ENCODE peak calls at places on chromosomes 11 and 22, in five cellular contexts. J, K, V, W and F are unnamed samples.

GRCh38 chr22:48804811-48805301 is 1022.8 kb downstream of the BRD1 start:
- DNase-seq in W (no peak), V (no peak), K (no peak), J (no peak), F (no peak)

GRCh38 chr11:62602141-62603071 is 741 bp upstream of the MTA2 start:
- DNase-seq in K (peak), V (no peak), J (no peak), W (no peak), F (peak)

GRCh38 chr11:125342281-125342980 is 153.6 kb downstream of the FEZ1 start:
- DNase-seq in V (no peak), W (no peak), J (no peak), K (no peak), F (no peak)

GRCh38 chr22:34897126-34897525 is 168.8 kb upstream of the ISX start:
- DNase-seq in K (no peak), V (no peak), W (no peak), J (no peak), F (no peak)

GRCh38 chr11:44577231-44577834 is 11.9 kb downstream of the CD82 start:
- DNase-seq in K (no peak), V (no peak), J (no peak), W (no peak), F (no peak)

GRCh38 chr11:130188585-130189347 is 29.2 kb downstream of the ST14 start:
- DNase-seq in K (no peak), V (no peak), J (no peak), W (no peak), F (no peak)

GRCh38 chr11:67022341-67022933 is 497 bp upstream of the SYT12 start:
- DNase-seq in J (no peak), W (peak), V (no peak), K (peak), F (peak)

GRCh38 chr11:109859325-109859724 is 233.9 kb upstream of the ZC3H12C start:
- DNase-seq in V (peak), K (peak), J (no peak), W (peak), F (peak)

GRCh38 chr11:76291576-76292526 is 85.5 kb upstream of the WNT11 start:
- DNase-seq in K (no peak), V (peak), W (no peak), J (no peak), F (no peak)

GRCh38 chr11:92246637-92247036 is 22.0 kb downstream of the FAT3 start:
- DNase-seq in K (no peak), J (no peak), W (peak), V (no peak), F (no peak)

DNA sequence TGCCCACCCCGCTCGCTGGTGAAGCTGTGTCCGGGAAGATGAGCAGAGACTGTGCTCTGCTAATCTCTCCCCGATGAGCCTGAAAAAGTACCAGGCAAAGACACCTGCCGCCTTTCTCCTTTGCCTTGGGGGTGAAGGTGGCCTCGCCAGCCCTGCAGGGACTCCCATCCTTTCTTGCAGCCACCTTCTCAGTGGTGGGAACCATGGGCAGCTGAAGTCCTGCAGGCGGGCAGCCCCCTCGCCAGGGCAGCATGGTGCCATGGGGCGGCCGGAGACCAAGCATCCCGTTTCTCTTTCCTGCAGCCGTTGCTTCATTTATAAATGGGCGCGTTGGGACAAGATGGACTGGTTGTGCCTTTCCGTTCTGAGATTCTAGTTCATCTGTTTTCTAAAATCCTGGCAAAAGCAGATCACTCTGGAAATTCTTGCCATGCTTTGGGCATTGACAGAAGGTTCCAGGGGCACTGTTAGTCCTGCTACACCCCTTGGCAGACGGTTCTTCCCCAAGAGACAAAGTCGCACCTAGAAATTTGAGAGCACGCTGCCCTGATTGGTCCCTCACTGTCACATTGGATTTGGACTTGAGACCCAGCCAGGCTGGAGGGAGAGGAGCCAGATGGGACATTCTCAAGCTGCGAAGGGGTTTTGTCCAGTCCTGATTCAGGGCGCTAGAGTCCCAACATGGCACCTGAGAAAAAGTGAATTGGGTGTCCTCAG is 7.5 kb downstream of the CTTN start:
- DNase-seq in J (no peak), V (no peak), W (no peak), K (no peak), F (no peak)
- H3K4me3 ChIP-seq in J (no peak), V (no peak), W (no peak), K (no peak), F (no peak)

GRCh38 chr22:36453266-36453607 is 28.2 kb downstream of the TXN2 start:
- DNase-seq in K (no peak), J (no peak), V (no peak), W (no peak), F (no peak)

GRCh38 chr22:36455571-36456458 is 25.6 kb downstream of the TXN2 start:
- DNase-seq in W (no peak), J (no peak), K (no peak), V (no peak), F (no peak)

GRCh38 chr22:36454916-36455570 is 26.4 kb downstream of the TXN2 start:
- DNase-seq in J (peak), V (no peak), W (peak), K (peak), F (peak)

GRCh38 chr22:36452473-36453265 is 28.8 kb downstream of the TXN2 start:
- DNase-seq in V (no peak), J (no peak), K (no peak), W (no peak), F (no peak)

GRCh38 chr22:36453855-36454378 is 27.5 kb downstream of the TXN2 start:
- DNase-seq in V (no peak), K (no peak), W (no peak), J (no peak), F (no peak)
- H3K4me3 ChIP-seq in V (no peak), K (no peak), W (no peak), J (no peak), F (no peak)

GRCh38 chr22:36816635-36817428 is at the start of gene PVALB:
- DNase-seq in J (no peak), W (peak), V (no peak), K (peak), F (peak)

GRCh38 chr22:36816338-36816634 is 549 bp downstream of the PVALB start:
- DNase-seq in V (no peak), J (no peak), W (no peak), K (no peak), F (no peak)

GRCh38 chr22:36818010-36818642 is 1.3 kb upstream of the PVALB start:
- DNase-seq in K (no peak), W (no peak), V (no peak), J (no peak), F (peak)

GRCh38 chr22:36815558-36816337 is 1.1 kb downstream of the PVALB start:
- DNase-seq in W (no peak), V (no peak), K (no peak), J (no peak), F (no peak)

DNA sequence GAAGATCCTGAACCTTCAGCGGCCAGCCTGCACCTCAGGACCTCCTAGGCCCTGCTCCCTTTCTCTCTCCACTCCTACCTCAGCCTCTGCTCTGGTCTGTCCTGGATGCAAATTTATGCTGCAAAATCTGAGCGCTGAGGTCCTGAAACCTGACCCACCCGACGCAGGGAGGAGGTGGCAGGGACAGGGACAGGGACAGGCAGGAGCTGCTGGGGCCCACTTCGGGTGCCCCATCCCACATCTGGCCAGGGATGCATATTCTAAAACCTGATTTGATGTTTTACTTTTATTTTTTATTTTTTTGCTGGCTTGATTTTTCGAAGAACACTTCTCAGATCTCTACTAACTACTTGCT is 571 bp upstream of the PVALB start:
- DNase-seq in J (no peak), V (no peak), W (no peak), K (no peak), F (no peak)
- H3K4me3 ChIP-seq in J (no peak), V (no peak), W (no peak), K (no peak), F (no peak)

DNA sequence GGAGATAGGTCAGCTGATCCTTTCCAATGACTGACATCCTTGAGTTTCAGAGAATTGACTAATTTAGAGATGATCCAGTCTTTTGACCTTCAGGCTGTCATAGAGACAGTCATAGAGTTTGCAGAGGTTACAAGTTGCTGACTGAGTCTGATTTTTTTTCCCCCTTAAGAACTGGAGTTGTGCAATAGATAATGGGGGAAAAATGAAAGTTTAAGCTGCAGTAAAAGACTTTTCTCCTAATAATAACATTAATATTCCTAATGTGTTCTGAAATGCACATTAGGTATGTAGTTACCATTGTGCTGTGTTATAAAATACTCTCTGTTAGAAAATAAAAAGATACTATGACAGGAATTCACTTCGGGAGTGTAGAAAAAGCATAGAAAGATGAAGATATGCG is 876.9 kb upstream of the RAG2 start:
- DNase-seq in K (peak), W (no peak), J (no peak), V (no peak), F (peak)
- H3K4me3 ChIP-seq in K (peak), W (no peak), J (no peak), V (no peak), F (no peak)